ENCODE peak calls at places on chromosomes 2 and 18, in five cellular contexts. D is effector memory CD4-positive, alpha-beta T cell; Z is brain microvascular endothelial cell; K is sigmoid colon; L is tibial nerve. U is an unnamed sample. For H3K36me3, the result is how much of the 10 kb centered on the place peaks cover.

GRCh38 chr2:19021721-19022120 is 336.7 kb downstream of the OSR1 start:
- DNase-seq in D (no peak), Z (no peak), K (no peak), L (no peak), U (no peak)

GRCh38 chr18:31101148-31102019 is 837 bp downstream of the DSC2 start:
- DNase-seq in D (no peak), Z (no peak), K (peak), L (peak), U (peak)

GRCh38 chr2:236861196-236861875 is 224.4 kb upstream of the COPS8 start:
- DNase-seq in D (no peak), Z (no peak), K (peak), L (no peak), U (peak)

GRCh38 chr18:58195278-58195721 is 151.3 kb downstream of the NEDD4L start:
- DNase-seq in D (no peak), Z (no peak), K (peak), L (no peak), U (peak)

GRCh38 chr2:25165992-25166618 is 2.3 kb downstream of the POMC start:
- DNase-seq in D (peak), Z (no peak), K (peak), L (no peak), U (peak)

GRCh38 chr2:17916584-17916983 is 38.1 kb downstream of the KCNS3 start:
- DNase-seq in D (no peak), Z (no peak), K (no peak), L (no peak), U (peak)

GRCh38 chr2:69634197-69634821 is 9.2 kb downstream of the AAK1 start:
- DNase-seq in D (no peak), Z (no peak), K (no peak), L (no peak), U (no peak)

GRCh38 chr2:26640781-26641564 is at the start of gene CIB4:
- DNase-seq in D (no peak), Z (no peak), K (no peak), L (no peak), U (peak)

GRCh38 chr18:79867666-79868065 is 69.9 kb downstream of the KCNG2 start:
- DNase-seq in D (no peak), Z (no peak), K (no peak), L (no peak), U (no peak)

GRCh38 chr2:135969655-135970387 is 15.6 kb downstream of the DARS1 start:
- DNase-seq in D (no peak), Z (no peak), K (no peak), L (no peak), U (no peak)
- H3K36me3 ChIP-seq in D (under half), Z (under half), K (under half), L (under half), U (under half)

DNA sequence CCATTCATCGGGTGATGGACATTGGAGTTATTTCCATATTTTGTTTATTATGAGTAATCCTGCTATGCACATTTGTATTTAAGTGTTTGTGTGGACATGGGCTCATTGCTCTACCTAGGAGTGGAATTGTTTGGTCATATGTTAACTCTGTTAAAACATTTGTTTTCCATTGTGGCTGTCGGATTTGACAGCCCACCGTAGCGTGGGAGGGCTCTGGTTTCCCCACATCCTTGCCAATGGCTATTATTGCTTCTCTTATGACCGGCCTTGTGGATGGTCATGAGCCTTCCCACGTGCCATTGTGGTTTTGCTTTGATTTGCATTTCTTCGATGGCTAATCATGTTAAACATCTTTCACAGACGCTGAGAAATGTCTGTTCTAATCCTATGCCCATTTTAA is 92.0 kb downstream of the ZNF236 start:
- DNase-seq in D (no peak), Z (no peak), K (no peak), L (no peak), U (no peak)
- H3K36me3 ChIP-seq in D (half or more), Z (under half), K (under half), L (under half), U (half or more)

GRCh38 chr2:101294861-101295260 is 13.6 kb downstream of the RNF149 start:
- DNase-seq in D (no peak), Z (no peak), K (no peak), L (no peak), U (no peak)

GRCh38 chr2:101293544-101293943 is 15.0 kb downstream of the RNF149 start:
- DNase-seq in D (no peak), Z (no peak), K (no peak), L (no peak), U (no peak)

GRCh38 chr2:101295895-101296294 is 12.6 kb downstream of the RNF149 start:
- DNase-seq in D (no peak), Z (peak), K (no peak), L (no peak), U (no peak)

GRCh38 chr2:101290711-101291110 is 17.8 kb downstream of the RNF149 start:
- DNase-seq in D (no peak), Z (no peak), K (no peak), L (no peak), U (no peak)

GRCh38 chr2:101291973-101292372 is 16.5 kb downstream of the RNF149 start:
- DNase-seq in D (no peak), Z (no peak), K (no peak), L (no peak), U (no peak)
- H3K36me3 ChIP-seq in D (under half), Z (under half), K (under half), L (under half), U (under half)

DNA sequence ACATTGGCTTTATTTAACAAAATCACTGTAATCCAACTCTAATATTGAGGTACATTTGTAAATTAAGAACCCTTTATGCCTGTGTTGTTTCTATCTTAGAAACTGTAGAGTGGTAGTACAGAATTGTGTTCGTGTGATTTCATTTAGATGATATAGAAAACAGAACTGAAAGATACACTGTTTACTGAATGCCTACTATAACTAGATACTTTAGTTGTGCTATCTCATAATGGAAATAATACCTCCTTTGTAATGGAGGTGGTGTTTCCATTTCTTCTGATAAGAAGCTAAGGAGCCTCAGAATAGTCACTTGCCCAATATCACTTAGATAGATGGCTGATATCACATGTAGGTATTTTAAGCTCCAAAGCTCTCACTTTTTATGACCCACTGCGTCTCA is 62.5 kb upstream of the UBXN4 start:
- DNase-seq in D (no peak), Z (no peak), K (no peak), L (no peak), U (no peak)
- H3K36me3 ChIP-seq in D (under half), Z (under half), K (under half), L (under half), U (under half)

GRCh38 chr2:30927561-30928075 is 120.4 kb upstream of the CAPN13 start:
- DNase-seq in D (no peak), Z (no peak), K (no peak), L (no peak), U (no peak)
- H3K36me3 ChIP-seq in D (under half), Z (under half), K (under half), L (under half), U (under half)

GRCh38 chr2:240131941-240132650 is 4.0 kb downstream of the COPS9 start:
- DNase-seq in D (no peak), Z (no peak), K (no peak), L (no peak), U (peak)

GRCh38 chr2:240132651-240132980 is 3.5 kb downstream of the COPS9 start:
- DNase-seq in D (no peak), Z (no peak), K (no peak), L (no peak), U (no peak)

GRCh38 chr2:240130393-240131195 is 5.5 kb downstream of the COPS9 start:
- DNase-seq in D (no peak), Z (no peak), K (no peak), L (no peak), U (peak)

GRCh38 chr2:240129731-240130392 is 6.2 kb downstream of the COPS9 start:
- DNase-seq in D (no peak), Z (no peak), K (no peak), L (no peak), U (peak)

DNA sequence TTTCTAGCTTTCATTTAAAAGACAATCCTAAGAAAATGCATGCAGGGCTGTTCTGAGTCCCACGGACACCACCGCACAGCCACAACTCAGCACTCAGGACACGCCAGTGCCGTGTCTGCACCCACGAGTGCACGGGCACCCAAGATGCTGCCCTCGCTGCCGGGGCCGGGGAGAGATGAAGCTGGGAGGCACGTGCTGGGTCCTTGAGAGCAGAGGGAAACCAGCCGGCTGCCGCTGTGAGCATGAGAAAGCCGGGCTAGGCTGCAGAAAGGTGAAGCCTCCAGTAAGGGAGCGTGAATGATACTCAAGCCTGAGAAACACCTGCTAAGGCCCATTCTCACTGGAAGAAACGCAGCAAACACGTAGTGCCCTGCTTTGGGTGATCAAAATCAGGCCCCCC is 4.8 kb downstream of the COPS9 start:
- DNase-seq in D (no peak), Z (no peak), K (no peak), L (no peak), U (no peak)
- H3K36me3 ChIP-seq in D (half or more), Z (under half), K (under half), L (under half), U (half or more)

DNA sequence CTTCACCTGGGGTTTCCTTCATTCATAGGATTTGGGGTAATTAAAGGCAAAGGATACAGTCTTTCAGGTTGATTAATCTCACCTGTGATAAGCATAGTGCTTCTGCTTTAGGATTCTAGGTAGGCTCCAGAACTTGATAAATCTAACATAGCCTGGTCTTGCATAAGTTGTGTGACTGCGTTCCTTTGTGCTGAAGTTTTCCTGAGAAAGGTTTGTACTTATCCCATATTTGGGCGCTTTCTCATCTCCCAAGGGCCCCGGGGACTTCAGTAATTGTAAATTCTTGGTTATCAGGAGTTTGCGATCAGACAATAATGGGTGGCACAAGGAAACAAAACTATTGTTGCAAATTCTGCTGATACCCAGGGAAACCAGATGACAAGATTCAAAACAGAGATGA is 53.1 kb downstream of the MTCL1 start:
- DNase-seq in D (no peak), Z (no peak), K (no peak), L (no peak), U (no peak)
- H3K36me3 ChIP-seq in D (under half), Z (under half), K (under half), L (under half), U (under half)

GRCh38 chr2:9807056-9807455 is 36.2 kb upstream of the TAF1B start:
- DNase-seq in D (no peak), Z (no peak), K (peak), L (no peak), U (peak)

GRCh38 chr2:9806298-9806610 is 37.0 kb upstream of the TAF1B start:
- DNase-seq in D (no peak), Z (no peak), K (no peak), L (no peak), U (peak)

GRCh38 chr2:9805435-9806297 is 37.6 kb upstream of the TAF1B start:
- DNase-seq in D (no peak), Z (no peak), K (peak), L (peak), U (peak)

GRCh38 chr2:9807555-9808305 is 35.5 kb upstream of the TAF1B start:
- DNase-seq in D (no peak), Z (no peak), K (peak), L (no peak), U (peak)

GRCh38 chr2:9806656-9807055 is 36.6 kb upstream of the TAF1B start:
- DNase-seq in D (no peak), Z (no peak), K (no peak), L (no peak), U (peak)
- H3K36me3 ChIP-seq in D (under half), Z (under half), K (under half), L (under half), U (under half)

GRCh38 chr2:88563134-88563533 is 64.1 kb downstream of the EIF2AK3 start:
- DNase-seq in D (no peak), Z (no peak), K (no peak), L (no peak), U (no peak)
- H3K36me3 ChIP-seq in D (under half), Z (under half), K (under half), L (under half), U (under half)

U was measured in endodermal cell.